ENCODE peak calls at places on chromosome 7, in four cellular contexts. V is BJ, Z is HCEC 1CT, B is OCI-M1. R is an unnamed sample.

GRCh38 chr7:65342723-65343629 is 30.7 kb upstream of the ZNF92 start:
- DNase-seq in V (no peak), Z (no peak), B (no peak), R (peak)

GRCh38 chr7:107582906-107583305 is 2.9 kb downstream of the BCAP29 start:
- DNase-seq in V (no peak), Z (no peak), B (peak), R (no peak)

GRCh38 chr7:65441010-65441409 is 67.4 kb downstream of the ZNF92 start:
- DNase-seq in V (peak), Z (peak), B (no peak), R (peak)

GRCh38 chr7:134290286-134290685 is 26.4 kb downstream of the SLC35B4 start:
- DNase-seq in V (no peak), Z (peak), B (no peak), R (no peak)

GRCh38 chr7:55568613-55569268 is 3.6 kb downstream of the VOPP1 start:
- DNase-seq in V (no peak), Z (no peak), B (peak), R (no peak)

GRCh38 chr7:938546-939185 is 15.8 kb downstream of the ADAP1 start:
- DNase-seq in V (no peak), Z (no peak), B (no peak), R (no peak)

GRCh38 chr7:130632111-130632510 is 36.4 kb downstream of the COPG2 start:
- DNase-seq in V (peak), Z (peak), B (no peak), R (no peak)

GRCh38 chr7:155456517-155456771 is 1.5 kb upstream of the EN2 start:
- DNase-seq in V (no peak), Z (no peak), B (no peak), R (no peak)

GRCh38 chr7:77580762-77581350 is 43.8 kb downstream of the PTPN12 start:
- DNase-seq in V (peak), Z (no peak), B (peak), R (no peak)

GRCh38 chr7:92276486-92276885 is 30.7 kb downstream of the ANKIB1 start:
- DNase-seq in V (no peak), Z (no peak), B (peak), R (no peak)

GRCh38 chr7:70419816-70420215 is 712.1 kb upstream of the GALNT17 start:
- DNase-seq in V (no peak), Z (no peak), B (no peak), R (no peak)

GRCh38 chr7:31948041-31948440 is 122.2 kb downstream of the PDE1C start:
- DNase-seq in V (peak), Z (peak), B (no peak), R (peak)

GRCh38 chr7:14380881-14381280 is 391.4 kb upstream of the ETV1 start:
- DNase-seq in V (no peak), Z (no peak), B (no peak), R (no peak)

GRCh38 chr7:11294965-11295364 is 321.3 kb downstream of the PHF14 start:
- DNase-seq in V (no peak), Z (no peak), B (no peak), R (no peak)

GRCh38 chr7:77235280-77235679 is 35.7 kb upstream of the FGL2 start:
- DNase-seq in V (no peak), Z (peak), B (no peak), R (no peak)

GRCh38 chr7:112411186-112411795 is 39.0 kb upstream of the IFRD1 start:
- DNase-seq in V (no peak), Z (peak), B (peak), R (peak)

GRCh38 chr7:157499835-157500153 is 163.0 kb downstream of the DNAJB6 start:
- DNase-seq in V (no peak), Z (no peak), B (no peak), R (no peak)

GRCh38 chr7:54813398-54813797 is 54.4 kb upstream of the SEC61G start:
- DNase-seq in V (no peak), Z (no peak), B (no peak), R (no peak)

GRCh38 chr7:148856035-148856881 is 27.8 kb downstream of the EZH2 start:
- DNase-seq in V (no peak), Z (peak), B (peak), R (peak)

GRCh38 chr7:47682874-47683273 is 101.0 kb upstream of the TNS3 start:
- DNase-seq in V (no peak), Z (no peak), B (no peak), R (no peak)

GRCh38 chr7:100679927-100680588 is 6.5 kb downstream of the GNB2 start:
- DNase-seq in V (no peak), Z (peak), B (peak), R (no peak)

GRCh38 chr7:103637080-103637479 is 191.1 kb upstream of the SLC26A5 start:
- DNase-seq in V (peak), Z (peak), B (no peak), R (no peak)

GRCh38 chr7:47451851-47452205 is 130.1 kb downstream of the TNS3 start:
- DNase-seq in V (no peak), Z (peak), B (no peak), R (no peak)

GRCh38 chr7:46835556-46835955 is 746.4 kb downstream of the TNS3 start:
- DNase-seq in V (no peak), Z (no peak), B (no peak), R (no peak)